ENCODE peak calls at places on chromosome 17, in ten cellular contexts. E is CD4-positive, alpha-beta T cell; R is OCI-LY7; D is mammary epithelial cell; S is ascending aorta; Z is PC-9; T is adrenal gland; Y is GM23338; M is testis; V is fibroblast of lung. C is an unnamed sample.

GRCh38 chr17:73643012-73643845 is 1.0 kb downstream of the SDK2 start:
- DNase-seq in E (peak), R (no peak), D (peak), S (no peak), Z (no peak), T (no peak), Y (peak), M (peak), V (peak), C (peak)

GRCh38 chr17:55433629-55434422 is 12.2 kb upstream of the MMD start:
- DNase-seq in E (no peak), R (no peak), D (peak), S (no peak), Z (peak), T (no peak), Y (no peak), M (no peak), V (peak), C (peak)

GRCh38 chr17:72539981-72540897 is 419.4 kb downstream of the SOX9 start:
- DNase-seq in E (peak), R (peak), D (peak), S (no peak), Z (peak), T (peak), Y (peak), M (peak), V (peak), C (peak)

GRCh38 chr17:69431835-69432234 is 17.3 kb downstream of the MAP2K6 start:
- DNase-seq in E (no peak), R (no peak), D (no peak), S (no peak), Z (no peak), T (no peak), Y (no peak), M (no peak), V (no peak), C (no peak)

GRCh38 chr17:2433696-2434095 is 32.8 kb upstream of the MNT start:
- DNase-seq in E (no peak), R (no peak), D (peak), S (no peak), Z (no peak), T (no peak), Y (peak), M (no peak), V (peak), C (peak)

GRCh38 chr17:69122065-69122464 is 19.6 kb downstream of the ABCA6 start:
- DNase-seq in E (no peak), R (no peak), D (no peak), S (no peak), Z (no peak), T (no peak), Y (no peak), M (no peak), V (no peak), C (no peak)

GRCh38 chr17:19727466-19728113 is 11.2 kb upstream of the SLC47A2 start:
- DNase-seq in E (no peak), R (no peak), D (peak), S (no peak), Z (no peak), T (peak), Y (no peak), M (peak), V (peak), C (no peak)

GRCh38 chr17:39224778-39225307 is 902 bp downstream of the STAC2 start:
- DNase-seq in E (no peak), R (no peak), D (no peak), S (no peak), Z (no peak), T (no peak), Y (no peak), M (no peak), V (no peak), C (no peak)

GRCh38 chr17:43531955-43532354 is 14.2 kb downstream of the ETV4 start:
- DNase-seq in E (no peak), R (no peak), D (no peak), S (no peak), Z (no peak), T (no peak), Y (no peak), M (no peak), V (no peak), C (no peak)

GRCh38 chr17:34464812-34465211 is 101.8 kb upstream of the CCL1 start:
- DNase-seq in E (no peak), R (no peak), D (no peak), S (no peak), Z (no peak), T (no peak), Y (no peak), M (no peak), V (no peak), C (no peak)

GRCh38 chr17:9854255-9854654 is 28.5 kb downstream of the GLP2R start:
- DNase-seq in E (no peak), R (no peak), D (no peak), S (no peak), Z (no peak), T (no peak), Y (no peak), M (no peak), V (no peak), C (no peak)

GRCh38 chr17:3512512-3513171 is 36.8 kb downstream of the ASPA start:
- DNase-seq in E (no peak), R (no peak), D (no peak), S (no peak), Z (no peak), T (peak), Y (peak), M (peak), V (peak), C (no peak)

GRCh38 chr17:3511841-3512511 is 36.2 kb downstream of the ASPA start:
- DNase-seq in E (no peak), R (no peak), D (no peak), S (no peak), Z (no peak), T (no peak), Y (no peak), M (no peak), V (no peak), C (no peak)

GRCh38 chr17:3514873-3515272 is 39.1 kb downstream of the ASPA start:
- DNase-seq in E (no peak), R (no peak), D (no peak), S (no peak), Z (no peak), T (no peak), Y (no peak), M (no peak), V (no peak), C (no peak)

GRCh38 chr17:3510090-3510489 is 34.3 kb downstream of the ASPA start:
- DNase-seq in E (no peak), R (no peak), D (no peak), S (no peak), Z (no peak), T (no peak), Y (peak), M (no peak), V (no peak), C (no peak)

GRCh38 chr17:3513305-3514035 is 37.7 kb downstream of the ASPA start:
- DNase-seq in E (no peak), R (no peak), D (no peak), S (no peak), Z (no peak), T (no peak), Y (no peak), M (peak), V (no peak), C (no peak)
- H3K27ac ChIP-seq in E (no peak), R (no peak), D (no peak), S (peak), Z (no peak), T (no peak), Y (no peak), M (peak), V (no peak), C (no peak)

GRCh38 chr17:14808425-14808824 is 456.7 kb downstream of the PMP22 start:
- DNase-seq in E (no peak), R (no peak), D (no peak), S (no peak), Z (no peak), T (no peak), Y (no peak), M (no peak), V (no peak), C (no peak)

GRCh38 chr17:14815079-14815478 is 450.0 kb downstream of the PMP22 start:
- DNase-seq in E (no peak), R (no peak), D (peak), S (no peak), Z (no peak), T (no peak), Y (no peak), M (no peak), V (no peak), C (peak)

GRCh38 chr17:14818469-14818868 is 446.7 kb downstream of the PMP22 start:
- DNase-seq in E (no peak), R (no peak), D (peak), S (no peak), Z (no peak), T (no peak), Y (no peak), M (no peak), V (no peak), C (no peak)

GRCh38 chr17:14813649-14814048 is 451.5 kb downstream of the PMP22 start:
- DNase-seq in E (peak), R (peak), D (no peak), S (no peak), Z (peak), T (peak), Y (peak), M (peak), V (no peak), C (no peak)
- TF ChIP-seq CTCF in E (peak), R (peak), D (no peak), S (no peak), Z (peak), T (peak), Y (peak), M (peak), V (no peak), C (no peak)

GRCh38 chr17:58415371-58416055 is 1.8 kb downstream of the RNF43 start:
- DNase-seq in E (no peak), R (no peak), D (peak), S (no peak), Z (no peak), T (peak), Y (peak), M (peak), V (no peak), C (no peak)

GRCh38 chr17:58414596-58414997 is 2.7 kb downstream of the RNF43 start:
- DNase-seq in E (no peak), R (no peak), D (peak), S (no peak), Z (no peak), T (no peak), Y (no peak), M (peak), V (no peak), C (no peak)

GRCh38 chr17:58416937-58417299 is 416 bp downstream of the RNF43 start:
- DNase-seq in E (no peak), R (no peak), D (no peak), S (no peak), Z (no peak), T (no peak), Y (peak), M (no peak), V (no peak), C (no peak)

GRCh38 chr17:58417300-58418092 is at the start of gene RNF43:
- DNase-seq in E (peak), R (peak), D (peak), S (peak), Z (peak), T (peak), Y (peak), M (peak), V (peak), C (peak)

GRCh38 chr17:58416396-58416795 is 938 bp downstream of the RNF43 start:
- DNase-seq in E (no peak), R (no peak), D (no peak), S (no peak), Z (no peak), T (no peak), Y (no peak), M (no peak), V (no peak), C (no peak)
- H3K27ac ChIP-seq in E (no peak), R (no peak), D (peak), S (no peak), Z (no peak), T (no peak), Y (no peak), M (peak), V (no peak), C (no peak)

GRCh38 chr17:50837286-50837979 is 2.0 kb downstream of the WFIKKN2 start:
- DNase-seq in E (no peak), R (no peak), D (no peak), S (no peak), Z (no peak), T (no peak), Y (no peak), M (peak), V (no peak), C (no peak)

GRCh38 chr17:50834786-50835562 is 412 bp upstream of the WFIKKN2 start:
- DNase-seq in E (no peak), R (no peak), D (no peak), S (no peak), Z (no peak), T (no peak), Y (peak), M (peak), V (peak), C (no peak)

GRCh38 chr17:50836826-50837225 is 1.4 kb downstream of the WFIKKN2 start:
- DNase-seq in E (no peak), R (no peak), D (no peak), S (no peak), Z (no peak), T (no peak), Y (no peak), M (no peak), V (no peak), C (no peak)

GRCh38 chr17:50834126-50834785 is 1.1 kb upstream of the WFIKKN2 start:
- DNase-seq in E (no peak), R (no peak), D (no peak), S (no peak), Z (no peak), T (no peak), Y (no peak), M (no peak), V (no peak), C (no peak)

DNA sequence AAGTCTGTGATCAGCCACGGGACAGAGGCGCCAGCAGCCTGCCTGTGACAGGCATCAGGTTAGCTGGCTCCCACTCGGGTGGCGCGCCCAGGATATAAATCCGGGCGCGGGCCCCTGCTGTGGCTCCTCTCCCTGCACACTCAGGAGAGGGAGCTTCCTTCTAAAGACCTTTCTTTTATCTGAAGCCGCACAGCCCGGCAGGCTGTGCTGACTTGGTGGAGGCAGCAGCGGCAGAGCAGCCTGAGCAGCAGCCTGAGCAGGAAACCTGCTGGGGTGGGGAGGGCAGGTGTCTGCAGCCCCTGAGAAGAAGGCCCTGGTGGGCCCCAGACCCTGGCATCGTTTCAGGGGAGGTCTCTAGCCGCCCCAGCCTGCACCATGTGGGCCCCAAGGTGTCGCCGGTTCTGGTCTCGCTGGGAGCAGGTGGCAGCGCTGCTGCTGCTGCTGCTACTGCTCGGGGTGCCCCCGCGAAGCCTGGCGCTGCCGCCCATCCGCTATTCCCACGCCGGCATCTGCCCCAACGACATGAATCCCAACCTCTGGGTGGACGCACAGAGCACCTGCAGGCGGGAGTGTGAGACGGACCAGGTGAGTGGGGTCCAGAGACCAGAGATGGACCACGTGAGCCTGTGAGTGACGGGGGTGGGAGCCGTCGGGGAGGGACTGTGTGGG is at the start of gene WFIKKN2:
- DNase-seq in E (no peak), R (no peak), D (no peak), S (no peak), Z (no peak), T (no peak), Y (no peak), M (no peak), V (no peak), C (no peak)
- TF ChIP-seq CTCF in E (no peak), R (no peak), D (no peak), S (no peak), Z (no peak), T (no peak), Y (no peak), M (no peak), V (no peak), C (no peak)

DNA sequence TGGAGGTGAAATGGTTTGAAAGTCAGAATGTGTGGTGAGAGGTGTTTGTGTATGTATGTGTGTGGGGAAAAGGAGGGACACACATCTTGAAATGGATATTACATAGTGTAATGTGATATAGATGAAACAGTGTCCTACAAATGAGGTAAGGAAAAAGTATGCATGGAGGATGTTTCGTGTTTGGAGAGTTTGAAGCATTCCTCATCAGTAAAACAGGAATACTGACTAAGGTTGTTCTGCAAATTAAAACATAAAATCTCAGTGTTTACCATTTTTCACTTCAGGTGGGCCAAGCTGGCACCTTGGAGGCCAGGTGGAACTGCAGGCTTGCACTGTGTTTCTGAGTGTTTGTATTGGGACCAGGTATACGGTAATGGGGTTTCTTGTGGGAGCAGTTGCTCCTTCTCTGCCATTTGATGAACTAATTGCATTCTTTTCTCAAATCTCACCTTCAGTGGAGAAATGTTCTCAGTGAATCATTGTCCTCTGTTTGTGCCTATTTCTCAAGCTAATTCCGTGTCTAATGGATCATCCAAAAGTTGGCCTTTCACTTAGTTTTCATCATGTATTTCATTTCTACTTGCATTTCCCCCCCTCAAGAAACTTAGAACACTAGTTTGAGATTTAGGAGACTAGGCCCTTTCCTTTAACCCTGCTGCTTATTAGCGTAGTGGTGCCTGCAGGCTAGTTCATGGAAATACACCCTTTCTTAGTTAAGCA is 8.2 kb upstream of the TBKBP1 start:
- DNase-seq in E (no peak), R (no peak), D (no peak), S (no peak), Z (no peak), T (no peak), Y (no peak), M (no peak), V (no peak), C (no peak)
- H3K27ac ChIP-seq in E (no peak), R (no peak), D (no peak), S (no peak), Z (peak), T (peak), Y (peak), M (no peak), V (peak), C (no peak)

DNA sequence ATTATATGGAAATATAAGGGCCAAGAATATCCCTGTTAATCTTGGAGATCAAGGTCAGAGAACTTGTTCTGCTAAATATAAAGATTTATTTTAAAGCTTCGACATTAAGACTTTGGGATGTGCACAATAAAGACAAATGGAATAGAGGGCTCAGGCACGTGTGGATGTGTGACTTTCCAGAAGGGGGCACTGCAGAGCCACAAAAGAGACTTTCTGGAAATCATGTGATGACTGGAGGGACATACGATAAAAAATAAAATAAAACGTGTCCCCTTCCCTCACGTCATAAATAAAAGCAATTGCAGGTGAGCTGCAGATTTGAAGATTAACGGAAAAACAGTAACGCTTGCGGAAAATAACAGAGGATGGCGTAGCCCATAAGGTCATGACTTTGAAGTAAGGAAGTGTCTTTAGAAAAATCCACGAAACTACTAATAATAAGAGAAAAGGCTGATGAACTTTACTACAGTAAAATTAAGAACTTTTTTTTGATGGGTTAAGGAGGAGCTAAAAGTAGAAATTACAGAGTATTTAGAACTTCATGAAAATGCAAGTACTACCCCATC is 9.4 kb upstream of the ENGASE start:
- DNase-seq in E (peak), R (peak), D (no peak), S (no peak), Z (no peak), T (peak), Y (peak), M (peak), V (peak), C (no peak)
- TF ChIP-seq CTCF in E (peak), R (peak), D (peak), S (peak), Z (peak), T (peak), Y (peak), M (peak), V (peak), C (no peak)

GRCh38 chr17:29592850-29593545 is at the start of gene ANKRD13B:
- DNase-seq in E (peak), R (peak), D (no peak), S (no peak), Z (peak), T (peak), Y (peak), M (peak), V (no peak), C (no peak)
- H3K27ac ChIP-seq in E (no peak), R (peak), D (no peak), S (peak), Z (peak), T (no peak), Y (no peak), M (peak), V (no peak), C (peak)

GRCh38 chr17:67615011-67615561 is 102.7 kb upstream of the NOL11 start:
- DNase-seq in E (no peak), R (no peak), D (peak), S (no peak), Z (no peak), T (no peak), Y (peak), M (no peak), V (peak), C (no peak)
- TF ChIP-seq CTCF in E (no peak), R (no peak), D (no peak), S (no peak), Z (no peak), T (no peak), Y (no peak), M (no peak), V (no peak), C (no peak)

C was measured in RWPE1.